ENCODE peak calls at places on chromosome 18, in nine cellular contexts. W is GM23338; L is CD4-positive, CD25-positive, alpha-beta regulatory T cell; G is H9; E is NCI-H2029 treated with DMSO at 0.1 percent for 48 hours; I is NCI-H1048; Z is activated T-cell treated with anti-CD3 and anti-CD28 coated beads for 1 hour; N is nephron progenitor cell; R is EL. P is an unnamed sample.

GRCh38 chr18:48405108-48405507 is 4.1 kb downstream of the ZBTB7C start:
- DNase-seq in W (no peak), L (no peak), G (no peak), E (no peak), I (no peak), Z (no peak), N (no peak), R (peak; percentile 36), P (no peak)

GRCh38 chr18:24089059-24089458 is 49.8 kb upstream of the CABYR start:
- DNase-seq in W (no peak), L (no peak), G (no peak), E (no peak), I (no peak), Z (no peak), N (no peak), R (no peak), P (peak; percentile 48)

GRCh38 chr18:37429768-37430167 is 135.8 kb downstream of the CELF4 start:
- DNase-seq in W (peak; percentile 46), L (no peak), G (no peak), E (no peak), I (no peak), Z (no peak), N (no peak), R (no peak), P (peak; percentile 51)

GRCh38 chr18:28080876-28081300 is 96.0 kb downstream of the CDH2 start:
- DNase-seq in W (no peak), L (no peak), G (no peak), E (no peak), I (no peak), Z (no peak), N (no peak), R (no peak), P (no peak)

GRCh38 chr18:54958711-54959625 is at the start of gene CCDC68:
- DNase-seq in W (peak; percentile 70), L (no peak), G (peak; percentile 59), E (no peak), I (no peak), Z (no peak), N (no peak), R (peak; percentile 34), P (peak; percentile 31)

GRCh38 chr18:51337406-51337805 is 139.9 kb upstream of the MEX3C start:
- DNase-seq in W (no peak), L (no peak), G (no peak), E (no peak), I (no peak), Z (no peak), N (no peak), R (no peak), P (no peak)

GRCh38 chr18:39751926-39752325 is 2186.3 kb upstream of the CELF4 start:
- DNase-seq in W (no peak), L (no peak), G (no peak), E (no peak), I (no peak), Z (no peak), N (no peak), R (no peak), P (no peak)

GRCh38 chr18:9559253-9559652 is 55.1 kb downstream of the PPP4R1 start:
- DNase-seq in W (no peak), L (no peak), G (no peak), E (no peak), I (no peak), Z (no peak), N (no peak), R (no peak), P (no peak)

GRCh38 chr18:55504808-55505207 is 83.2 kb downstream of the TCF4 start:
- DNase-seq in W (no peak), L (no peak), G (no peak), E (no peak), I (no peak), Z (no peak), N (no peak), R (no peak), P (no peak)

GRCh38 chr18:58247363-58247834 is 203.4 kb downstream of the NEDD4L start:
- DNase-seq in W (peak; percentile 67), L (no peak), G (peak; percentile 45), E (no peak), I (no peak), Z (no peak), N (peak; percentile 40), R (no peak), P (no peak)

GRCh38 chr18:63970803-63971191 is 916 bp downstream of the SERPINB8 start:
- DNase-seq in W (peak; percentile 65), L (no peak), G (peak; percentile 67), E (no peak), I (no peak), Z (no peak), N (peak; percentile 57), R (peak; percentile 77), P (no peak)

P was measured in NCI-H82.